ENCODE peak calls at places on chromosomes 2 and 18, in seven cellular contexts. One of them, this sample, is unnamed.

GRCh38 chr18:4658804-4659203 is 203.7 kb upstream of the DLGAP1 start:
- DNase-seq in fibroblast of lung: no peak
- DNase-seq in transverse colon: no peak
- DNase-seq in mucosa of descending colon: no peak
- DNase-seq in DND-41: no peak
- DNase-seq in tibial nerve: no peak
- DNase-seq in tibial artery: no peak
- DNase-seq in this sample: no peak

GRCh38 chr2:53252115-53252514 is 515.5 kb upstream of the CHAC2 start:
- DNase-seq in mucosa of descending colon: no peak
- DNase-seq in tibial artery: no peak
- DNase-seq in transverse colon: no peak
- DNase-seq in tibial nerve: no peak
- DNase-seq in DND-41: no peak
- DNase-seq in fibroblast of lung: no peak
- DNase-seq in this sample: no peak

GRCh38 chr2:73925853-73926492 is 707 bp upstream of the DGUOK start:
- DNase-seq in tibial nerve: no peak
- DNase-seq in fibroblast of lung: no peak
- DNase-seq in tibial artery: no peak
- DNase-seq in DND-41: no peak
- DNase-seq in transverse colon: peak
- DNase-seq in mucosa of descending colon: peak
- DNase-seq in this sample: no peak

GRCh38 chr2:26969089-26969844 is 1.2 kb upstream of the MAPRE3 start:
- DNase-seq in mucosa of descending colon: no peak
- DNase-seq in tibial nerve: no peak
- DNase-seq in transverse colon: no peak
- DNase-seq in fibroblast of lung: peak
- DNase-seq in tibial artery: no peak
- DNase-seq in DND-41: no peak
- DNase-seq in this sample: no peak

GRCh38 chr2:129918604-129919003 is 60.9 kb upstream of the RAB6C start:
- DNase-seq in transverse colon: no peak
- DNase-seq in tibial artery: no peak
- DNase-seq in mucosa of descending colon: no peak
- DNase-seq in DND-41: no peak
- DNase-seq in fibroblast of lung: no peak
- DNase-seq in tibial nerve: no peak
- DNase-seq in this sample: no peak

GRCh38 chr18:71116535-71116934 is 827.7 kb downstream of the SOCS6 start:
- DNase-seq in fibroblast of lung: no peak
- DNase-seq in DND-41: no peak
- DNase-seq in transverse colon: no peak
- DNase-seq in tibial nerve: no peak
- DNase-seq in tibial artery: no peak
- DNase-seq in mucosa of descending colon: no peak
- DNase-seq in this sample: no peak

GRCh38 chr2:207474871-207475485 is 54.8 kb upstream of the CREB1 start:
- DNase-seq in mucosa of descending colon: no peak
- DNase-seq in transverse colon: no peak
- DNase-seq in tibial nerve: no peak
- DNase-seq in fibroblast of lung: peak
- DNase-seq in DND-41: peak
- DNase-seq in tibial artery: no peak
- DNase-seq in this sample: peak

GRCh38 chr2:219059725-219060682 is 717 bp downstream of the IHH start:
- DNase-seq in transverse colon: peak
- DNase-seq in tibial nerve: no peak
- DNase-seq in fibroblast of lung: no peak
- DNase-seq in mucosa of descending colon: peak
- DNase-seq in DND-41: no peak
- DNase-seq in tibial artery: no peak
- DNase-seq in this sample: no peak

GRCh38 chr18:29779096-29779495 is 1263.4 kb downstream of the DSC3 start:
- DNase-seq in tibial artery: no peak
- DNase-seq in tibial nerve: no peak
- DNase-seq in transverse colon: no peak
- DNase-seq in fibroblast of lung: no peak
- DNase-seq in mucosa of descending colon: no peak
- DNase-seq in DND-41: no peak
- DNase-seq in this sample: peak

GRCh38 chr2:8612734-8613179 is 69.1 kb upstream of the ID2 start:
- DNase-seq in fibroblast of lung: no peak
- DNase-seq in tibial artery: no peak
- DNase-seq in DND-41: no peak
- DNase-seq in transverse colon: no peak
- DNase-seq in tibial nerve: no peak
- DNase-seq in mucosa of descending colon: no peak
- DNase-seq in this sample: no peak

GRCh38 chr18:60446821-60447220 is 74.2 kb upstream of the MC4R start:
- DNase-seq in mucosa of descending colon: no peak
- DNase-seq in fibroblast of lung: peak
- DNase-seq in transverse colon: no peak
- DNase-seq in DND-41: no peak
- DNase-seq in tibial artery: no peak
- DNase-seq in tibial nerve: no peak
- DNase-seq in this sample: no peak

GRCh38 chr2:131132729-131133128 is 27.6 kb downstream of the PLEKHB2 start:
- DNase-seq in tibial nerve: no peak
- DNase-seq in mucosa of descending colon: no peak
- DNase-seq in tibial artery: no peak
- DNase-seq in DND-41: no peak
- DNase-seq in fibroblast of lung: no peak
- DNase-seq in transverse colon: no peak
- DNase-seq in this sample: no peak
- TF ChIP-seq CTCF in tibial nerve: no peak
- TF ChIP-seq CTCF in mucosa of descending colon: no peak
- TF ChIP-seq CTCF in tibial artery: no peak
- TF ChIP-seq CTCF in DND-41: no peak
- TF ChIP-seq CTCF in fibroblast of lung: no peak
- TF ChIP-seq CTCF in transverse colon: no peak
- TF ChIP-seq CTCF in this sample: no peak

DNA sequence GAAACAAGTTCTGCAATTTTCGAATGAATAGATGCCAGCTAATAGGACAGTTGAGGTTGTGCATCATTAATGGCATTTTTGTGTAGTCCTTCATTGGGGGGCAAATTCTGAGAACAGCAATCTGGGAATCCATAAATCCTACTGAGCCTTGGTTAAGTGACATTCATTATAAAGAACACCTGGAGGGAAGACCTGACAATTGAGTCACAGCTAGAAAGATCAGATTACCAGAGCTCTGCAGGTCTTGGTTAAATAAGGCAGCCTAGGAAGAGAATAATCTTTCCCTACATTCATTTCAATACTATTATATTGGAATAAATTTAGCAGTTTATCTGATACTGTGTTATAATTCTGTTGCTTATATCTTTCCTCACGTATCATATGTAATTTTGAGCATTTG is 14.2 kb downstream of the KCNH7 start:
- DNase-seq in mucosa of descending colon: no peak
- DNase-seq in DND-41: no peak
- DNase-seq in tibial artery: no peak
- DNase-seq in transverse colon: no peak
- DNase-seq in fibroblast of lung: no peak
- DNase-seq in tibial nerve: no peak
- DNase-seq in this sample: no peak
- H3K4me3 ChIP-seq in mucosa of descending colon: no peak
- H3K4me3 ChIP-seq in DND-41: no peak
- H3K4me3 ChIP-seq in tibial artery: no peak
- H3K4me3 ChIP-seq in transverse colon: no peak
- H3K4me3 ChIP-seq in fibroblast of lung: no peak
- H3K4me3 ChIP-seq in tibial nerve: no peak
- H3K4me3 ChIP-seq in this sample: no peak

GRCh38 chr2:177449159-177449558 is 56.6 kb downstream of the AGPS start:
- DNase-seq in tibial artery: no peak
- DNase-seq in transverse colon: no peak
- DNase-seq in tibial nerve: no peak
- DNase-seq in fibroblast of lung: no peak
- DNase-seq in mucosa of descending colon: no peak
- DNase-seq in DND-41: no peak
- DNase-seq in this sample: no peak
- TF ChIP-seq CTCF in tibial artery: no peak
- TF ChIP-seq CTCF in transverse colon: no peak
- TF ChIP-seq CTCF in tibial nerve: no peak
- TF ChIP-seq CTCF in fibroblast of lung: no peak
- TF ChIP-seq CTCF in mucosa of descending colon: no peak
- TF ChIP-seq CTCF in DND-41: no peak
- TF ChIP-seq CTCF in this sample: no peak

DNA sequence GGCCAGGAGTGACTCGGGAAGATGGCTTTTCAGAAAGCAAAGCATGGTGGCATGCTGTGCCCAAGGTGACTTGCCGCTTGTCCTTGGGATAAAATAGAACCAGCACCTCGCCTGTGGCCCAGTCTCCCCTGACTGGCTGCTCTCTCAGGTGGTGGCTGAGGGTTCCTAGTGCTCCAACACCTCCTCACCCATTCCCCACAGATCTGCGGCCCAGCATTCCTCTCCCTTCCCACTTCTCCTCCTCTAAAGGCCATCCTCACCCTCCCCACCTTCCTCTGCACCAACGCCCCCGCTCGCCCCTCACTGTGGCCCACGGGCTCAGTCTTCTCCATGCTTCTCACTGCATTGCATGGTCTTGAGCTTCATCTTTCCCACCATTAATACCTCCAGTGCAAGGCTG is 132.4 kb downstream of the PXDN start:
- DNase-seq in fibroblast of lung: no peak
- DNase-seq in tibial nerve: no peak
- DNase-seq in transverse colon: no peak
- DNase-seq in mucosa of descending colon: no peak
- DNase-seq in tibial artery: no peak
- DNase-seq in DND-41: no peak
- DNase-seq in this sample: no peak
- H3K4me3 ChIP-seq in fibroblast of lung: no peak
- H3K4me3 ChIP-seq in tibial nerve: no peak
- H3K4me3 ChIP-seq in transverse colon: no peak
- H3K4me3 ChIP-seq in mucosa of descending colon: no peak
- H3K4me3 ChIP-seq in tibial artery: no peak
- H3K4me3 ChIP-seq in DND-41: no peak
- H3K4me3 ChIP-seq in this sample: no peak

GRCh38 chr2:151720521-151720920 is 13.8 kb downstream of the NEB start:
- DNase-seq in fibroblast of lung: no peak
- DNase-seq in transverse colon: no peak
- DNase-seq in DND-41: no peak
- DNase-seq in mucosa of descending colon: no peak
- DNase-seq in tibial nerve: no peak
- DNase-seq in tibial artery: no peak
- DNase-seq in this sample: no peak
- TF ChIP-seq CTCF in fibroblast of lung: no peak
- TF ChIP-seq CTCF in transverse colon: no peak
- TF ChIP-seq CTCF in DND-41: no peak
- TF ChIP-seq CTCF in mucosa of descending colon: no peak
- TF ChIP-seq CTCF in tibial nerve: no peak
- TF ChIP-seq CTCF in tibial artery: no peak
- TF ChIP-seq CTCF in this sample: no peak

This sample was measured in fibroblast of villous mesenchyme.